ENCODE peak calls at places on chromosome 14, in seven cellular contexts. One of them, this sample, is unnamed.

GRCh38 chr14:78701246-78701645 is 531.1 kb downstream of the NRXN3 start:
- DNase-seq in esophagus squamous epithelium: no peak
- DNase-seq in right cardiac atrium: no peak
- DNase-seq in neural progenitor cell: no peak
- DNase-seq in fibroblast of mammary gland: peak; percentile 41
- DNase-seq in lower lobe of right lung: no peak
- DNase-seq in spleen: no peak
- DNase-seq in this sample: no peak

GRCh38 chr14:55107766-55108554 is 21.1 kb upstream of the LGALS3 start:
- DNase-seq in neural progenitor cell: no peak
- DNase-seq in esophagus squamous epithelium: peak; percentile 26
- DNase-seq in lower lobe of right lung: peak; percentile 95
- DNase-seq in fibroblast of mammary gland: peak; percentile 99
- DNase-seq in spleen: peak; percentile 90
- DNase-seq in right cardiac atrium: peak; percentile 93
- DNase-seq in this sample: peak; percentile 43

GRCh38 chr14:20624495-20625070 is 16.9 kb downstream of the OR6S1 start:
- DNase-seq in fibroblast of mammary gland: peak; percentile 83
- DNase-seq in spleen: peak; percentile 91
- DNase-seq in esophagus squamous epithelium: no peak
- DNase-seq in right cardiac atrium: peak; percentile 70
- DNase-seq in neural progenitor cell: peak; percentile 76
- DNase-seq in lower lobe of right lung: peak; percentile 88
- DNase-seq in this sample: peak; percentile 60

GRCh38 chr14:74085047-74085637 is 386 bp downstream of the LIN52 start:
- DNase-seq in right cardiac atrium: peak; percentile 27
- DNase-seq in lower lobe of right lung: no peak
- DNase-seq in fibroblast of mammary gland: peak; percentile 51
- DNase-seq in neural progenitor cell: peak; percentile 73
- DNase-seq in esophagus squamous epithelium: no peak
- DNase-seq in spleen: no peak
- DNase-seq in this sample: no peak

GRCh38 chr14:71266994-71267636 is 359.9 kb downstream of the PCNX1 start:
- DNase-seq in right cardiac atrium: no peak
- DNase-seq in neural progenitor cell: no peak
- DNase-seq in fibroblast of mammary gland: peak; percentile 52
- DNase-seq in lower lobe of right lung: no peak
- DNase-seq in esophagus squamous epithelium: no peak
- DNase-seq in spleen: no peak
- DNase-seq in this sample: no peak

GRCh38 chr14:23829736-23830474 is 123.7 kb upstream of the DHRS4 start:
- DNase-seq in esophagus squamous epithelium: no peak
- DNase-seq in spleen: no peak
- DNase-seq in fibroblast of mammary gland: peak; percentile 88
- DNase-seq in right cardiac atrium: no peak
- DNase-seq in lower lobe of right lung: no peak
- DNase-seq in neural progenitor cell: no peak
- DNase-seq in this sample: no peak

GRCh38 chr14:33932526-33933292 is 18.2 kb downstream of the EGLN3 start:
- DNase-seq in right cardiac atrium: peak; percentile 38
- DNase-seq in lower lobe of right lung: no peak
- DNase-seq in fibroblast of mammary gland: peak; percentile 40
- DNase-seq in spleen: no peak
- DNase-seq in esophagus squamous epithelium: no peak
- DNase-seq in neural progenitor cell: peak; percentile 87
- DNase-seq in this sample: no peak

GRCh38 chr14:70442750-70443149 is 9.2 kb upstream of the ADAM21 start:
- DNase-seq in lower lobe of right lung: no peak
- DNase-seq in neural progenitor cell: no peak
- DNase-seq in esophagus squamous epithelium: no peak
- DNase-seq in fibroblast of mammary gland: no peak
- DNase-seq in right cardiac atrium: no peak
- DNase-seq in spleen: no peak
- DNase-seq in this sample: no peak

GRCh38 chr14:96102071-96102856 is 63.1 kb downstream of the C14orf132 start:
- DNase-seq in esophagus squamous epithelium: no peak
- DNase-seq in fibroblast of mammary gland: no peak
- DNase-seq in lower lobe of right lung: no peak
- DNase-seq in neural progenitor cell: no peak
- DNase-seq in spleen: no peak
- DNase-seq in right cardiac atrium: no peak
- DNase-seq in this sample: no peak

GRCh38 chr14:44170554-44170953 is 336.5 kb downstream of the FSCB start:
- DNase-seq in esophagus squamous epithelium: no peak
- DNase-seq in fibroblast of mammary gland: no peak
- DNase-seq in lower lobe of right lung: no peak
- DNase-seq in spleen: no peak
- DNase-seq in neural progenitor cell: no peak
- DNase-seq in right cardiac atrium: no peak
- DNase-seq in this sample: no peak

GRCh38 chr14:50830932-50831703 is at the start of gene NIN:
- DNase-seq in right cardiac atrium: peak; percentile 84
- DNase-seq in lower lobe of right lung: peak; percentile 87
- DNase-seq in esophagus squamous epithelium: peak; percentile 24
- DNase-seq in neural progenitor cell: peak; percentile 93
- DNase-seq in spleen: peak; percentile 97
- DNase-seq in fibroblast of mammary gland: peak; percentile 65
- DNase-seq in this sample: peak; percentile 86

GRCh38 chr14:21070610-21071224 is 613 bp downstream of the ARHGEF40 start:
- DNase-seq in esophagus squamous epithelium: no peak
- DNase-seq in spleen: peak; percentile 89
- DNase-seq in neural progenitor cell: peak; percentile 89
- DNase-seq in right cardiac atrium: peak; percentile 64
- DNase-seq in lower lobe of right lung: no peak
- DNase-seq in fibroblast of mammary gland: peak; percentile 66
- DNase-seq in this sample: peak; percentile 52

GRCh38 chr14:31388687-31389413 is 31.5 kb downstream of the HEATR5A start:
- DNase-seq in neural progenitor cell: no peak
- DNase-seq in esophagus squamous epithelium: no peak
- DNase-seq in fibroblast of mammary gland: peak; percentile 27
- DNase-seq in lower lobe of right lung: no peak
- DNase-seq in spleen: no peak
- DNase-seq in right cardiac atrium: no peak
- DNase-seq in this sample: no peak

GRCh38 chr14:38384746-38385145 is 128.9 kb upstream of the CLEC14A start:
- DNase-seq in fibroblast of mammary gland: no peak
- DNase-seq in lower lobe of right lung: no peak
- DNase-seq in right cardiac atrium: no peak
- DNase-seq in spleen: no peak
- DNase-seq in neural progenitor cell: no peak
- DNase-seq in esophagus squamous epithelium: no peak
- DNase-seq in this sample: no peak

GRCh38 chr14:62213516-62213915 is 451.3 kb downstream of the SNAPC1 start:
- DNase-seq in fibroblast of mammary gland: peak; percentile 79
- DNase-seq in right cardiac atrium: no peak
- DNase-seq in esophagus squamous epithelium: no peak
- DNase-seq in lower lobe of right lung: no peak
- DNase-seq in neural progenitor cell: no peak
- DNase-seq in spleen: no peak
- DNase-seq in this sample: no peak

GRCh38 chr14:22852940-22853767 is 16.8 kb downstream of the MMP14 start:
- DNase-seq in neural progenitor cell: peak; percentile 87
- DNase-seq in fibroblast of mammary gland: peak; percentile 86
- DNase-seq in lower lobe of right lung: peak; percentile 91
- DNase-seq in spleen: peak; percentile 96
- DNase-seq in esophagus squamous epithelium: peak; percentile 53
- DNase-seq in right cardiac atrium: peak; percentile 85
- DNase-seq in this sample: peak; percentile 87

GRCh38 chr14:99389171-99389826 is 91.4 kb downstream of the SETD3 start:
- DNase-seq in fibroblast of mammary gland: peak; percentile 23
- DNase-seq in spleen: no peak
- DNase-seq in esophagus squamous epithelium: no peak
- DNase-seq in neural progenitor cell: peak; percentile 80
- DNase-seq in lower lobe of right lung: peak; percentile 67
- DNase-seq in right cardiac atrium: peak; percentile 39
- DNase-seq in this sample: peak; percentile 70

GRCh38 chr14:21711360-21711961 is 37.8 kb upstream of the OR4E1 start:
- DNase-seq in fibroblast of mammary gland: peak; percentile 57
- DNase-seq in esophagus squamous epithelium: no peak
- DNase-seq in spleen: no peak
- DNase-seq in lower lobe of right lung: no peak
- DNase-seq in right cardiac atrium: no peak
- DNase-seq in neural progenitor cell: peak; percentile 45
- DNase-seq in this sample: peak; percentile 14

GRCh38 chr14:73759183-73759713 is 45.1 kb upstream of the PNMA1 start:
- DNase-seq in lower lobe of right lung: peak; percentile 79
- DNase-seq in esophagus squamous epithelium: no peak
- DNase-seq in spleen: peak; percentile 94
- DNase-seq in neural progenitor cell: peak; percentile 68
- DNase-seq in right cardiac atrium: peak; percentile 90
- DNase-seq in fibroblast of mammary gland: peak; percentile 45
- DNase-seq in this sample: peak; percentile 67

GRCh38 chr14:32494566-32495434 is 165.7 kb downstream of the AKAP6 start:
- DNase-seq in right cardiac atrium: no peak
- DNase-seq in spleen: no peak
- DNase-seq in esophagus squamous epithelium: no peak
- DNase-seq in fibroblast of mammary gland: no peak
- DNase-seq in neural progenitor cell: no peak
- DNase-seq in lower lobe of right lung: no peak
- DNase-seq in this sample: no peak

GRCh38 chr14:77848031-77848430 is 48.1 kb downstream of the ADCK1 start:
- DNase-seq in esophagus squamous epithelium: no peak
- DNase-seq in fibroblast of mammary gland: peak; percentile 61
- DNase-seq in right cardiac atrium: no peak
- DNase-seq in neural progenitor cell: no peak
- DNase-seq in spleen: no peak
- DNase-seq in lower lobe of right lung: no peak
- DNase-seq in this sample: no peak

GRCh38 chr14:89576132-89576923 is 159.3 kb upstream of the FOXN3 start:
- DNase-seq in spleen: no peak
- DNase-seq in fibroblast of mammary gland: no peak
- DNase-seq in neural progenitor cell: peak; percentile 11
- DNase-seq in lower lobe of right lung: no peak
- DNase-seq in right cardiac atrium: no peak
- DNase-seq in esophagus squamous epithelium: no peak
- DNase-seq in this sample: no peak

GRCh38 chr14:23310546-23310945 is 3.9 kb downstream of the BCL2L2 start:
- DNase-seq in fibroblast of mammary gland: no peak
- DNase-seq in esophagus squamous epithelium: no peak
- DNase-seq in neural progenitor cell: no peak
- DNase-seq in lower lobe of right lung: no peak
- DNase-seq in right cardiac atrium: no peak
- DNase-seq in spleen: no peak
- DNase-seq in this sample: no peak

GRCh38 chr14:95707327-95707726 is 6.6 kb downstream of the TCL1A start:
- DNase-seq in right cardiac atrium: no peak
- DNase-seq in esophagus squamous epithelium: no peak
- DNase-seq in fibroblast of mammary gland: no peak
- DNase-seq in lower lobe of right lung: no peak
- DNase-seq in neural progenitor cell: no peak
- DNase-seq in spleen: no peak
- DNase-seq in this sample: no peak

GRCh38 chr14:64707661-64708060 is 3.4 kb downstream of the PLEKHG3 start:
- DNase-seq in esophagus squamous epithelium: no peak
- DNase-seq in right cardiac atrium: no peak
- DNase-seq in fibroblast of mammary gland: peak; percentile 85
- DNase-seq in spleen: no peak
- DNase-seq in neural progenitor cell: no peak
- DNase-seq in lower lobe of right lung: no peak
- DNase-seq in this sample: peak; percentile 0
- H3K4me3 ChIP-seq in esophagus squamous epithelium: peak overlapping the region; percentile 6
- H3K4me3 ChIP-seq in right cardiac atrium: no peak overlapping the region
- H3K4me3 ChIP-seq in fibroblast of mammary gland: no peak overlapping the region
- H3K4me3 ChIP-seq in spleen: no peak overlapping the region
- H3K4me3 ChIP-seq in neural progenitor cell: peak overlapping the region; percentile 82
- H3K4me3 ChIP-seq in lower lobe of right lung: peak overlapping the region; percentile 25
- H3K4me3 ChIP-seq in this sample: no peak overlapping the region

GRCh38 chr14:51963164-51963733 is 26.1 kb upstream of the RTRAF start:
- DNase-seq in lower lobe of right lung: no peak
- DNase-seq in fibroblast of mammary gland: no peak
- DNase-seq in spleen: no peak
- DNase-seq in neural progenitor cell: no peak
- DNase-seq in right cardiac atrium: no peak
- DNase-seq in esophagus squamous epithelium: no peak
- DNase-seq in this sample: no peak
- H3K4me3 ChIP-seq in lower lobe of right lung: no peak overlapping the region
- H3K4me3 ChIP-seq in fibroblast of mammary gland: no peak overlapping the region
- H3K4me3 ChIP-seq in spleen: no peak overlapping the region
- H3K4me3 ChIP-seq in neural progenitor cell: no peak overlapping the region
- H3K4me3 ChIP-seq in right cardiac atrium: peak overlapping the region; percentile 1
- H3K4me3 ChIP-seq in esophagus squamous epithelium: peak overlapping the region; percentile 14
- H3K4me3 ChIP-seq in this sample: no peak overlapping the region

GRCh38 chr14:68951800-68952540 is 27.1 kb downstream of the ACTN1 start:
- DNase-seq in spleen: peak; percentile 41
- DNase-seq in lower lobe of right lung: no peak
- DNase-seq in right cardiac atrium: peak; percentile 76
- DNase-seq in fibroblast of mammary gland: no peak
- DNase-seq in neural progenitor cell: no peak
- DNase-seq in esophagus squamous epithelium: no peak
- DNase-seq in this sample: peak; percentile 38
- H3K4me3 ChIP-seq in spleen: no peak overlapping the region
- H3K4me3 ChIP-seq in lower lobe of right lung: peak overlapping the region; percentile 0
- H3K4me3 ChIP-seq in right cardiac atrium: no peak overlapping the region
- H3K4me3 ChIP-seq in fibroblast of mammary gland: no peak overlapping the region
- H3K4me3 ChIP-seq in neural progenitor cell: no peak overlapping the region
- H3K4me3 ChIP-seq in esophagus squamous epithelium: no peak overlapping the region
- H3K4me3 ChIP-seq in this sample: peak overlapping the region; percentile 40

DNA sequence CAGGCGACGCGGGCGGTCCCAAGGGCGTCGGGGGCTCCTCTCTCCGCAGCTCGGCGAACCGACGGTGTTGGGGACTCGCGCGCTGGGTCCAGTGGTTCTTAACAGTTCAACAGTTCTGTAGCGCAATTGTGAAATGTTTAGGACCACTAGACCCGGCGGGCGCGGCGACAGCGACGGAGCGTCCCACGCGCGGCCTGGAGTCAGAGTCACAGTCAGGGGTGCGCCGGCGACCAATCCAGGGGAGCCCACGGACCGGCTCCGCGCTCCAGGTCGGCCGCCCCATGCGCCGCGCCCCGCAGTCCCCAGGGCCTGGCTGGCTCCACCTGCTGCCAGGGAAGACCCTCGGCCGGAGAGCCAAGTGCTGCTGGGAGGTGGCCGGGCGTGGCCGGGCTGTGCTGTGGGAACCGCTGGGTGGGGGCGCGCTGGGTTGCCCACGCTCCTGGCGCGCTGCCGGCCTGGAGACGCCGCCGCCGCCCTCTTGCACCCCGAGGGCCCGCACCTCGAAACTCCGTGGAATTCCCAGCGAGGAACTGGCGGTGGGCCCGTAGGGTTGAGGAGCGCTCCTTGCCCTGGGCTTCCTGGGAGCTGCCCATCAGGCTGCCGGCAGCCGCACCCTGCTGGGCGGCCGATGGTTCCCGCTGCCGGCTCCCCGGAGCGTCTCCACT is 20.9 kb upstream of the KIF26A start:
- DNase-seq in neural progenitor cell: peak; percentile 44
- DNase-seq in esophagus squamous epithelium: no peak
- DNase-seq in fibroblast of mammary gland: no peak
- DNase-seq in spleen: peak; percentile 63
- DNase-seq in lower lobe of right lung: peak; percentile 54
- DNase-seq in right cardiac atrium: peak; percentile 14
- DNase-seq in this sample: peak; percentile 12
- H3K4me3 ChIP-seq in neural progenitor cell: peak overlapping the region; percentile 44
- H3K4me3 ChIP-seq in esophagus squamous epithelium: peak overlapping the region; percentile 62
- H3K4me3 ChIP-seq in fibroblast of mammary gland: no peak overlapping the region
- H3K4me3 ChIP-seq in spleen: peak overlapping the region; percentile 50
- H3K4me3 ChIP-seq in lower lobe of right lung: peak overlapping the region; percentile 60
- H3K4me3 ChIP-seq in right cardiac atrium: no peak overlapping the region
- H3K4me3 ChIP-seq in this sample: no peak overlapping the region

DNA sequence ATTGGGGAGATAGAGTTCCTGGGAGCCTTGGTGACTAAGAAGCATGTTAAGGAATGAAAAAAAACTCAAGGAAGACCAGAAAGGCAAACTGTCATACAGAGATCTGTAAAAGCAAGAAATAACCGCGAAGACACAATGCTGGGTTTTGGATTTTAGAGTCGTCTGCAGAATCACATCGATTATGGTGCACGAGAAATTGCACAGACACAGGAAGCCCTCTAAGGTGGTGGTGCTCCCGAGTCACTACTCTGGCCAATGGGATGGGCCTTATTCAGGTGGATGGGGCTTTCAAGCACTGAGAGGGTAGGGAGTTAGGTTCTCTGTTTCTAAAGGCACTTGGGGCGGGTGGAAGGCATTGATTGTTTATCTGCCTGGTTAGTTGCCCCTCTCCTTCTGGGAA is 10.3 kb upstream of the FLVCR2 start:
- DNase-seq in lower lobe of right lung: no peak
- DNase-seq in esophagus squamous epithelium: no peak
- DNase-seq in spleen: no peak
- DNase-seq in neural progenitor cell: no peak
- DNase-seq in right cardiac atrium: no peak
- DNase-seq in fibroblast of mammary gland: no peak
- DNase-seq in this sample: no peak
- H3K4me3 ChIP-seq in lower lobe of right lung: no peak overlapping the region
- H3K4me3 ChIP-seq in esophagus squamous epithelium: no peak overlapping the region
- H3K4me3 ChIP-seq in spleen: no peak overlapping the region
- H3K4me3 ChIP-seq in neural progenitor cell: no peak overlapping the region
- H3K4me3 ChIP-seq in right cardiac atrium: no peak overlapping the region
- H3K4me3 ChIP-seq in fibroblast of mammary gland: no peak overlapping the region
- H3K4me3 ChIP-seq in this sample: no peak overlapping the region

This sample was measured in BE2C.